ENCODE peak calls at places on chromosomes 5 and 9, in six cellular contexts. H is HepG2, G is GM12891, C is GM12878, B is H1, M is K562. I is an unnamed sample.

GRCh38 chr5:150341331-150341730 is 16.2 kb upstream of the TCOF1 start:
- DNase-seq in H (no peak), G (no peak), C (no peak), B (no peak), M (no peak), I (no peak)

GRCh38 chr5:73633060-73633459 is 7.1 kb downstream of the ARHGEF28 start:
- DNase-seq in H (no peak), G (no peak), C (no peak), B (no peak), M (no peak), I (no peak)

GRCh38 chr5:74056789-74057164 is 430.8 kb downstream of the ARHGEF28 start:
- DNase-seq in H (peak), G (no peak), C (no peak), B (no peak), M (no peak), I (no peak)

GRCh38 chr9:35070823-35071813 is 1.3 kb downstream of the VCP start:
- DNase-seq in H (no peak), G (no peak), C (no peak), B (no peak), M (no peak), I (no peak)

GRCh38 chr9:118366228-118366627 is 662.0 kb downstream of the TLR4 start:
- DNase-seq in H (no peak), G (no peak), C (no peak), B (no peak), M (no peak), I (no peak)

GRCh38 chr5:173326501-173326960 is 1.7 kb downstream of the STC2 start:
- DNase-seq in H (no peak), G (no peak), C (no peak), B (no peak), M (peak), I (no peak)

GRCh38 chr9:19231126-19232035 is 888 bp downstream of the DENND4C start:
- DNase-seq in H (no peak), G (peak), C (no peak), B (no peak), M (no peak), I (peak)

GRCh38 chr5:17330386-17330785 is 113.0 kb downstream of the BASP1 start:
- DNase-seq in H (no peak), G (no peak), C (no peak), B (no peak), M (no peak), I (no peak)

GRCh38 chr5:155827949-155828348 is 499.0 kb upstream of the SGCD start:
- DNase-seq in H (no peak), G (no peak), C (no peak), B (no peak), M (no peak), I (no peak)

GRCh38 chr5:132064738-132065331 is 4.4 kb downstream of the IL3 start:
- DNase-seq in H (peak), G (peak), C (peak), B (peak), M (peak), I (peak)

GRCh38 chr5:135578305-135578684 is 496 bp downstream of the CXCL14 start:
- DNase-seq in H (no peak), G (no peak), C (no peak), B (peak), M (no peak), I (no peak)

GRCh38 chr5:135582099-135582781 is 3.4 kb upstream of the CXCL14 start:
- DNase-seq in H (no peak), G (no peak), C (no peak), B (no peak), M (no peak), I (no peak)

GRCh38 chr5:135577421-135577820 is 1.4 kb downstream of the CXCL14 start:
- DNase-seq in H (no peak), G (no peak), C (no peak), B (no peak), M (no peak), I (no peak)

GRCh38 chr5:135576075-135576599 is 2.7 kb downstream of the CXCL14 start:
- DNase-seq in H (no peak), G (no peak), C (no peak), B (no peak), M (no peak), I (no peak)

GRCh38 chr5:135578685-135579341 is at the start of gene CXCL14:
- DNase-seq in H (no peak), G (no peak), C (no peak), B (peak), M (no peak), I (no peak)
- TF ChIP-seq POLR2AphosphoS5 in H (no peak), G (no peak), C (no peak), B (no peak), M (no peak), I (no peak)

GRCh38 chr5:158317507-158317906 is 458.6 kb upstream of the CLINT1 start:
- DNase-seq in H (no peak), G (no peak), C (no peak), B (no peak), M (no peak), I (no peak)
- TF ChIP-seq TAF1 in H (no peak), G (no peak), C (no peak), B (no peak), M (no peak), I (no peak)

GRCh38 chr9:95055851-95056551 is 261.5 kb downstream of the FANCC start:
- DNase-seq in H (no peak), G (no peak), C (no peak), B (no peak), M (no peak), I (no peak)
- TF ChIP-seq POLR2A in H (no peak), G (no peak), C (no peak), B (no peak), M (no peak), I (no peak)

DNA sequence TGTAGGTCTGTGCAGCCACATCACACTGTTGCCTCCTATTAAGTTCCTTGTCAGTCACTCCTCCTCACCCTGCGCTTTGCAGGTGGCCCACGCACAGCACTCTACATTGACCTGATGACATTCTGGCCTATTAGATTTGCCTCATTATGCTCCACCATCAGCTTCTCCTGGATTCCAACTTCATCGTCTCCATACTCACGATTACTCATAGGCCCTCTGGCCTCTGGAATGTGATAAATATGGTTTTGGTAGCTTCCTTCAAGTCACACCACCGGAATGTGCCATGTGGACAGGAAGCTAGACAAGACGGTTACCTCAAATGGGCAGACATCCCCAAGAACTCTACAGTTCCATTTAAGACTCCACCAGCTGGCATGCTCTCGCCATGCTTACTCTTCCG is 158.0 kb upstream of the LHFPL2 start:
- DNase-seq in H (no peak), G (no peak), C (no peak), B (no peak), M (no peak), I (no peak)
- TF ChIP-seq POLR2AphosphoS5 in H (no peak), G (no peak), C (no peak), B (no peak), M (no peak), I (no peak)

DNA sequence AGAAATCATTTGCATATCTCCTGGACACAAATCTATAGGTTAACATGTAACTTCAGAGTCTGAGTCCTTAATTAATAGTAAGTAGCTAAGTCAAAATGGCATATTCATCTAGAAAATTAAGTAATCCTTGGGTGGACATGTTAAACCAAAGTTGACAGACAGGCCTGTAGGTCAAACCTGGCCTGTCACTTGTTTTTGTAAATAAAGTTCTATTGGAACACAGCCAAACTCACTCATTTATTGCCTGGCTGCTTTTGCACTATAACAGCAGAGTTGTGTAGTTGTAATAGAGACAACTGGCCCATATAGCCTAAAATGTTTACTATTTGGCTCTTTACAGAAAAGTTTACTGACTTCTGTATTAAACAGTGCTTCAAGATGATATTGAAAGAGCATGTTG is 24.6 kb upstream of the GPR21 start:
- DNase-seq in H (no peak), G (no peak), C (no peak), B (no peak), M (no peak), I (no peak)
- TF ChIP-seq TAF1 in H (no peak), G (no peak), C (no peak), B (no peak), M (no peak), I (no peak)

DNA sequence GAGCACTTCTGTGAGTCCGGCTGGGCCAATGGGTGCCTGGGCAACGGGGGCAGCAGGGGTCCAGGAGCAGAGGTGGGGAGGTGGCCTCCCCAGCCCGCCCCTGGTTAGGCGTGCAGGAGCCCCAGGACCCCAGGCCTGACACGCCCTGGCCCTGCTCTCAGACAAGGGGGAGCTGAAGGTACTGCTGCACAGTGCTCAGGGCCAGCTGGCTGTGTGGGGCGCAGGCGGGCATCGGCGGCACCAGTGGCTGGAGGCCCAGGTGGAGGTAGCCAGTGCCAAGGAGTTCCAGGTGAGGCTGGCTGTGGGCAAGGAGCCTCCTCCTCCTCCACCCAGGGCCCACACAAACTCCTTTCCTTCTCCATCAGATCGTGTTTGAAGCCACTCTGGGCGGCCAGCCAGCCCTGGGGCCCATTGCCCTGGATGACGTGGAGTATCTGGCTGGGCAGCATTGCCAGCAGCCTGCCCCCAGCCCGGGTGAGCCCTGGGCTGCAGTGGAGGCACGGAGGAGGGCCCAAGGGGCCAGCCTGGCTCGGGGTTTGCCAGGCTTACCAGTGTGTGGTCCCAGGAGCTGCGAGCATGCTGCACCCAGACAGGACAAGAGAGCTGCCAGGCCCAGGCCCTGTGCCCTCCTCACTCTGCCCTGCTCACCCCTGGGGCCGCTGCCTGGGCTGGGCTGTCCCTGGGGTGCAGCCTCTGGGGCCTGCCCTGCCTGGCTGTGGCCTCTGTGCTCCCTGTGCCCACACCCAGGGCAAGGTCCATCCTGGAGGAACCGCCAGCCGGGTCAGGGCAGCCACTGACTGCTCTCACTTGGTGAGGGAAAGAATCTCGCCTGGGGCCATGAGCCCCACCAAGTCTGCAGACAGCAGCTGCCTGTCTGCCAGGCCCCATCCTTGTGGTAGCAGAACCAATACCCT is 7.0 kb downstream of the MAMDC4 start:
- DNase-seq in H (no peak), G (no peak), C (no peak), B (peak), M (no peak), I (no peak)
- TF ChIP-seq POLR2A in H (no peak), G (no peak), C (peak), B (no peak), M (no peak), I (no peak)

DNA sequence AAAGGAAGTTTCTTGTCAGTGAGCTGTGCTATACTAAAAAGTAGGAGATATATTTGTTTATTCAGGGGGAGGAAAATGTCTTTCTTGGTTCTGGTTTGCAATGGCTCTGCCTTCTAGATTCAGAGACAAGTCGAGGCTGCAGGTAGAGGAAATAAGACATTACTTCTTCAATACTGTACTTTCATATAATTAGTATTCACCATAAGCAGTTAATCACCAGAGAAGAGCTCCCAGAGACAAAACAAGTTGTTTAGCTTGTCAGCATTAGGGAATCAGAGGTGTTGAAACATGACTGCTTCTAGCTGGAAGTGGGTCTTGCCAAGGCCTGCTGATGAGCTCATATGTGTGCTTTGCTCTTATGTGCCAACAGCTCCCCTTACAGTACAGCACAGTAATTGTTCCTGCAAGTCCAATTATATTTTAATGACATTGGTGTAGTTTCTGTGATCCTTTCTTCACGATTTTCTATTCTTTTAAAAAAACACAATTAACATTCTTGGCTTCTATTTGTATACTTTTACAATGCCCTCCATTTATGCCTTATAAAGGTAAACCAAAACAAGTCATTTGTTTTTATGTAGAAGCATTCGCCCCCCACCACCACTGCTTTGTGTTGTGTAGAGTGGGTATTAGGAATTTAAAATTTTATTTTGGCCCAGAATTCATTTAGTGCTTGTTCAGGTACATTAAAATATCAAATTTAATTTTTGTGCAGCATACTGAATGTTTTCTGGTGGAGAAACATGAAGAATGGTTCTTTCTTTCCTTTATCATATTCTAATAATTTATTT is 112.2 kb downstream of the RPS23 start:
- DNase-seq in H (peak), G (no peak), C (peak), B (no peak), M (peak), I (no peak)
- TF ChIP-seq POLR2AphosphoS5 in H (no peak), G (no peak), C (no peak), B (no peak), M (no peak), I (no peak)

DNA sequence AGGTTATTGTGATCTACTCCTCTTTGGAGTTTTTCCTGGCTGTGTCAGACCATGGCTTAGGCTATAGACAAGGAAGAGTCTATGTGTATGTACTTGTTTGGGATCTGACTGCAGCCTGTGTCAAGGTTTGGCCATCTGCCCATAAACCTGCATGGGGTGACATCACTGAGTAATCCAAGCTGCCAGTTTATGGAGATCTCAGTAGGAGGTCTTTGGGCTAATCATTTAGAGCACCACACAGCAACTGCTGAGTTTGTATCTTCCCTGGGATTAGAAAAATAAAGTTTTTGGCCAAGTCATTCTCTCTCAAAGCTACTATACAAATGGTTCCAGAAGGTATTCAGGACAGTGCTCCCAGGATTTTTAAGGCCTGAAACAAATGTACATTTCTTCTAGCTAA is 65.5 kb upstream of the HSPB3 start:
- DNase-seq in H (no peak), G (no peak), C (no peak), B (no peak), M (peak), I (no peak)
- TF ChIP-seq TAF1 in H (no peak), G (no peak), C (no peak), B (no peak), M (no peak), I (no peak)

GRCh38 chr5:151680944-151681427 is 5.7 kb downstream of the SPARC start:
- DNase-seq in H (no peak), G (no peak), C (no peak), B (no peak), M (no peak), I (no peak)

GRCh38 chr5:151682240-151682639 is 4.5 kb downstream of the SPARC start:
- DNase-seq in H (no peak), G (no peak), C (no peak), B (no peak), M (no peak), I (no peak)

GRCh38 chr5:151678713-151679112 is 8.0 kb downstream of the SPARC start:
- DNase-seq in H (no peak), G (no peak), C (no peak), B (no peak), M (no peak), I (no peak)

GRCh38 chr5:151678146-151678545 is 8.6 kb downstream of the SPARC start:
- DNase-seq in H (no peak), G (no peak), C (no peak), B (no peak), M (no peak), I (no peak)

DNA sequence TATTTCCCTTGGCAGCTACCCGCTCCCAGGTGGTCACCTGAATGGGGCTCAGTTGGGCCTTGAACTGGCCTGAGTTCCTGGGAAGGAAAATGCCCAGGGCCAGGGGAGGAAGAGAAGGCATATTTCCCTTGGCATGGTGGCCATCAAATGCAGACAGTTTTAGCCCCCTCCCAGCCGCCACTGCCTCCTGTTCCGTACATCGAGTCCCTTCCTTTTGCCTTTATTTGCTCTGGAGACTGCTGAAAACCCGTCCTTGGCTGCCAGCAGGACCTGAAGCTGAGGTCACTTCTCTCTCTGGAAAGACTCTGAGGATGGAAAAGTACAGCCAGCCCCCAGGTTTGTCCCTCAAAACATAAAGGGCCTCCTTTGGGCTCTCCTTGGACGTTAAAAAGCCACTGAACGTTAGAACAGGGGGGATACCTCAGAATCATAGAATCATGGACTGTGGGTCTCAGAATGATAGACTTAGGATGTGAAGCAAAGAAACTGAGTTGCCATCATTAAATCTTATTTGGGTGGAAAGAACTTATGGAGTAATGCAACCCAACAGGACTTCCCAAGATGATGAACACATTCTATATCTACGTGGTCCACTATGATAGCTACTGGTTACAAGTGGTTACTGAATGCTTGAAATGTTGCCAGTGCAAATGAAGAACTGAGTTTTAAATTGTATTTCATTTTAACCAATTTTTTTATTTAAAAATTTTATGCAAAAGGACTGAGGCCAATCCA is 7.1 kb downstream of the SPARC start:
- DNase-seq in H (no peak), G (no peak), C (no peak), B (no peak), M (no peak), I (no peak)
- TF ChIP-seq POLR2A in H (no peak), G (no peak), C (no peak), B (no peak), M (no peak), I (no peak)

DNA sequence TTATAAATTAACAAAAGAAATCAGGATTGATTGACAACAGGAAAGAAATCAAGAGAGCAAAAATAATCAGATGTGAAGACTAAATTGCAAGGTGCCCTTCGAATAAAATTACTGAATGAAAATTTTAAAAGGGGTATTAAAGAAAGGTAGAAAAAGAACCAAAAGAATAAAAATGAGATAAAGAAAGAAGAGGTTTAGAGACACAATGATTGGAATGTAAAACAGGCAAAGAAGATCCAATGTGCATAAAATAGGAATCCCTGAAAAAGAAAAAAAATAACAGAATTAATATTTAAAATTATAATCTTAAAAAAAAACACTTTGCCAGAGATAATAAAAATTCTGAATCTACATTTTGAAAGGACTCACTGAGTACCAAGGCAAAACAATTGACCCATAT is 73.0 kb downstream of the AP3B1 start:
- DNase-seq in H (no peak), G (no peak), C (no peak), B (no peak), M (no peak), I (no peak)
- TF ChIP-seq POLR2AphosphoS5 in H (no peak), G (no peak), C (no peak), B (no peak), M (no peak), I (no peak)